ENCODE peak calls at places on chromosome 1, in nine cellular contexts. K is ascending aorta, D is prostate gland, C is coronary artery, M is uterus, Q is psoas muscle, V is left lung, P is MM.1S, L is body of pancreas. T is an unnamed sample.

GRCh38 chr1:204829133-204829532 is 41.5 kb upstream of the NFASC start:
- DNase-seq in K (no peak), D (no peak), C (no peak), M (no peak), Q (no peak), V (no peak), P (no peak), L (no peak), T (no peak)

GRCh38 chr1:70043806-70044205 is 161.6 kb downstream of the LRRC40 start:
- DNase-seq in K (no peak), D (no peak), C (no peak), M (no peak), Q (no peak), V (no peak), P (no peak), L (no peak), T (peak; percentile 50)

GRCh38 chr1:8876099-8876496 is 2.4 kb downstream of the ENO1 start:
- DNase-seq in K (no peak), D (no peak), C (no peak), M (no peak), Q (no peak), V (no peak), P (no peak), L (no peak), T (no peak)

GRCh38 chr1:100322436-100323211 is 29.7 kb upstream of the CDC14A start:
- DNase-seq in K (no peak), D (no peak), C (no peak), M (no peak), Q (no peak), V (no peak), P (no peak), L (no peak), T (no peak)

GRCh38 chr1:32881871-32882850 is 4.1 kb upstream of the HPCA start:
- DNase-seq in K (no peak), D (no peak), C (no peak), M (no peak), Q (peak; percentile 80), V (no peak), P (no peak), L (no peak), T (no peak)

GRCh38 chr1:216914974-216915373 is 191.7 kb upstream of the ESRRG start:
- DNase-seq in K (no peak), D (no peak), C (no peak), M (no peak), Q (no peak), V (no peak), P (no peak), L (no peak), T (no peak)

GRCh38 chr1:224809613-224810012 is 119.9 kb upstream of the DNAH14 start:
- DNase-seq in K (no peak), D (no peak), C (no peak), M (no peak), Q (no peak), V (no peak), P (no peak), L (no peak), T (no peak)

GRCh38 chr1:185069202-185069601 is 23.8 kb downstream of the RNF2 start:
- DNase-seq in K (no peak), D (no peak), C (no peak), M (no peak), Q (no peak), V (no peak), P (no peak), L (no peak), T (no peak)

GRCh38 chr1:21641967-21642366 is 27.2 kb downstream of the RAP1GAP start:
- DNase-seq in K (no peak), D (no peak), C (no peak), M (no peak), Q (no peak), V (no peak), P (no peak), L (peak; percentile 99), T (no peak)
- H3K27ac ChIP-seq in K (no peak overlapping the region), D (no peak overlapping the region), C (no peak overlapping the region), M (no peak overlapping the region), Q (no peak overlapping the region), V (no peak overlapping the region), P (no peak overlapping the region), L (peak overlapping the region; percentile 53), T (no peak overlapping the region)

DNA sequence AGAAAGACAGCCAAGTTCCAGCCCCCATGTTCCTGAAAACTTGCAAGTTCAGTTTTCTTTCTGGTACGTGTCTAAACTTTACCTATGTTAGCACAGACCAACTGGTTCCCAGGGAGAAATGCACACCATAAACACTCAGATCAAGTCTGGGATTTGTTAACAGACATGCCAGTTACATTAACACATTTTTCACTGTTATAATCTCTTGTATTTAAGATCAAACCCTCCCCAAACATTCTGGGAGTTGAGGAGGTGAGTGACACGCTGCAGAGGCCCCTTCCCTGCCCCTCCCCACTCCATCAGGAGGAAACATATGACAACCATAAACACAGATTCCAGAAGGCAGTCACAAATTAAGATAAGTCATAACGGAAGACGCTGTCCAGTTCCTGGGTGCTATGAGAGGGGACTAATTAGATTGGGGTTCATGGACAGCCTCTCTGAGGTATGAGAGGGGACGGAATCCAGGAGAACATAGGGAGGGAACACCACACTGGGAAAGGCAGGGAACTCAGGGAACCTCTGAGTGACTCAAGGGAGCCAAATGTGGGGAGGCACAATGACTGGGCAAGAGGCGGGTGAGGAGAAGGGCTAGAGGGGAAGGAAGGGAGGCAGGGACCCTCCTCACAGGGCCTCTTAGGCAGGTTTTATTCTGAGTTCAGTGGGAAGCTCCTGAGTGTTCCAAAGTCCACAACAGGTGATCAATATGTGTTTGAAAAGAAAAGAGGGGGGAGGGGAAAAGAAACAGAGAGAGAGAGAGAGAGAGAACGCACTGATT is 25.0 kb downstream of the DUSP10 start:
- DNase-seq in K (no peak), D (no peak), C (no peak), M (no peak), Q (no peak), V (no peak), P (no peak), L (no peak), T (no peak)
- H3K4me3 ChIP-seq in K (no peak overlapping the region), D (no peak overlapping the region), C (no peak overlapping the region), M (no peak overlapping the region), Q (no peak overlapping the region), V (no peak overlapping the region), P (no peak overlapping the region), L (no peak overlapping the region), T (no peak overlapping the region)

DNA sequence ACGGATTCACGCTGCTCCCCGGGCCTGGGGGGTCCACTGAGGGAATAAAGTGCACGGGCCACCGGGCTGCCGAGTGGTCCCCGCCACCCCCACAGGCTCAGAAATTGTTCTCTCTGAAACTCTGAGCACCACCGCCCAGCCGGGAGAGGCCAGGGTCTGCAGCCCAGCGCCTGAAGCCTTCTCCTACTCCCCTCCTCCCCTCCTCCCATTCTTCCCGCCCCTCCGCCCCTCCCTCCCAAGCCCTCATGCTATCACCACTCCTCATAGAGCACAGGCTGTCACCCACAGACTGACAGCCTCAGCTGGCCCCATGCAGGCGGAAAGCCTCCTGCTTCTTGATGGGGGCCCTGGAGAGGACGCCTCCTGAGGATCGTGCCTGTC is 707 bp upstream of the GPR153 start:
- DNase-seq in K (no peak), D (no peak), C (no peak), M (no peak), Q (no peak), V (no peak), P (no peak), L (no peak), T (no peak)
- TF ChIP-seq CTCF in K (no peak), D (no peak), C (no peak), M (no peak), Q (no peak), V (no peak), P (no peak), L (no peak), T (no peak)

DNA sequence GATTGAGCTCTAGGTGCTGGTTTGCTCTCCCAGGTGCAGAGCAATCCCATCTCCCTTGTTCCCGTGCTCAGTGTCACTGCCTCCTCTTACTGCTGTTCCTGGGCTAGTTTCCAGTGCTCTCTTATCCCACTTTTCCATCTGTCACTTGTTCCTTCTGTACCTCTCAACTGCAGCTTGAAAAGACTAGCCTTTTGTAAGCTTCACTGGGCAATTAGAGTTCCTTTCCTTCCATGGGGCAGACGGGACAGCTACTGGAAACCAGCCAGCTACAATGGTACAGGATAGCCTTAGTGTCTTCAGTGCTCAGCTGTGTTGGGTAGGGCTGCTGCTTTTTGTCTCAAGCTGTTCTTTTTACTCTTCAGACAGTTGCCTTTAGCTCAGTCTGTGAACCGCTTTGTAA is 31.6 kb downstream of the AGT start:
- DNase-seq in K (no peak), D (peak; percentile 40), C (no peak), M (no peak), Q (no peak), V (no peak), P (no peak), L (no peak), T (no peak)
- H3K27ac ChIP-seq in K (no peak overlapping the region), D (peak overlapping the region; percentile 15), C (no peak overlapping the region), M (no peak overlapping the region), Q (peak overlapping the region; percentile 47), V (no peak overlapping the region), P (no peak overlapping the region), L (no peak overlapping the region), T (no peak overlapping the region)

DNA sequence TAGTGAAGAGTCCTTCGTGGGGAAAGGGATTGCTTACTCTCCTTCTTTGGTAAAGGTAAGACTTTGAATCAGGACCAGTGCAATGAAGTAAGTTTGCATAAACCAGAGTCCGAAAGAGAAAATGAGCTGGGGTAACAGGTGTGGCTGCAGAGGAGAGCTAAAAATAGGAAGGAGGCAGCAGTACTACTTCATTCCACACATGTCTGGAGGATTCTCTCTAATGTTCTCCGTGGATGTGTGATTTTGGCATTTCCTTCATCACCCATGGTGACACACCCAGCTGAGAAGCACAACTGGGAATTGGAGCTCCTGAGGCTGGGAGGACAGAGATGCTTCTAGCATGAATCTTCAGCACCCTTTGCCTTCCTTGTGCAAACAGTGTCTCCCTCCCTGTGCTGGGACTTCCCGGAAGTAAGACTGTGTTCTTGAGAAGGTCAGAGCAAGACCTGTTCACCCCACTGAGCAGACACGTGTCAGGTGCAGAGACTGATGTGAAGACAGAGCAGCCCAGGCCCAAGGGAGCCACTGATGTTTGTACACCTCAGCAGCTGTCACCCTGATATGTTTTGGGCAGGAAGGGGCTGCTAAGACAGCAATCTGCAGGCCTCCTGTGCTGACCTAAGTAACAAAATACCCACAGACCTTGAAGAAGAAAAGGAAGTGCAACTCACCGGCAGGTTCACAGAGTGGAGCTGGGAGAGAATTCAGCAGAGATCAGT is 13.3 kb downstream of the FCRL1 start:
- DNase-seq in K (no peak), D (no peak), C (no peak), M (no peak), Q (no peak), V (no peak), P (peak; percentile 99), L (no peak), T (no peak)
- H3K4me3 ChIP-seq in K (no peak overlapping the region), D (no peak overlapping the region), C (no peak overlapping the region), M (no peak overlapping the region), Q (no peak overlapping the region), V (no peak overlapping the region), P (peak overlapping the region; percentile 45), L (no peak overlapping the region), T (no peak overlapping the region)